ENCODE peak calls at places on chromosomes 16 and 17, in nine cellular contexts. One of them, this sample, is unnamed.

GRCh38 chr17:32323784-32324590 is 18.0 kb downstream of the C17orf75 start:
- DNase-seq in ovary: no peak
- DNase-seq in heart right ventricle: no peak
- DNase-seq in pancreas: peak; percentile 43
- DNase-seq in left lung: no peak
- DNase-seq in neural progenitor cell: peak; percentile 60
- DNase-seq in mammary epithelial cell: peak; percentile 72
- DNase-seq in heart left ventricle: no peak
- DNase-seq in astrocyte: no peak
- DNase-seq in this sample: peak; percentile 9

GRCh38 chr17:49696233-49696761 is 11.5 kb downstream of the SLC35B1 start:
- DNase-seq in ovary: no peak
- DNase-seq in heart right ventricle: no peak
- DNase-seq in pancreas: no peak
- DNase-seq in left lung: no peak
- DNase-seq in neural progenitor cell: no peak
- DNase-seq in mammary epithelial cell: no peak
- DNase-seq in heart left ventricle: no peak
- DNase-seq in astrocyte: no peak
- DNase-seq in this sample: no peak

GRCh38 chr16:70577256-70577698 is 53.7 kb downstream of the SF3B3 start:
- DNase-seq in ovary: no peak
- DNase-seq in heart right ventricle: no peak
- DNase-seq in pancreas: no peak
- DNase-seq in left lung: peak; percentile 4
- DNase-seq in neural progenitor cell: no peak
- DNase-seq in mammary epithelial cell: peak; percentile 82
- DNase-seq in heart left ventricle: no peak
- DNase-seq in astrocyte: peak; percentile 71
- DNase-seq in this sample: no peak

GRCh38 chr16:20689668-20690067 is 7.8 kb downstream of the ACSM1 start:
- DNase-seq in ovary: no peak
- DNase-seq in heart right ventricle: no peak
- DNase-seq in pancreas: no peak
- DNase-seq in left lung: no peak
- DNase-seq in neural progenitor cell: no peak
- DNase-seq in mammary epithelial cell: no peak
- DNase-seq in heart left ventricle: no peak
- DNase-seq in astrocyte: no peak
- DNase-seq in this sample: no peak

GRCh38 chr17:2796164-2797140 is at the start of gene RAP1GAP2:
- DNase-seq in ovary: no peak
- DNase-seq in heart right ventricle: peak; percentile 37
- DNase-seq in pancreas: peak; percentile 64
- DNase-seq in left lung: peak; percentile 88
- DNase-seq in neural progenitor cell: no peak
- DNase-seq in mammary epithelial cell: no peak
- DNase-seq in heart left ventricle: peak; percentile 75
- DNase-seq in astrocyte: no peak
- DNase-seq in this sample: no peak

GRCh38 chr17:2649191-2649590 is 55.7 kb downstream of the PAFAH1B1 start:
- DNase-seq in ovary: no peak
- DNase-seq in heart right ventricle: no peak
- DNase-seq in pancreas: no peak
- DNase-seq in left lung: no peak
- DNase-seq in neural progenitor cell: no peak
- DNase-seq in mammary epithelial cell: no peak
- DNase-seq in heart left ventricle: no peak
- DNase-seq in astrocyte: no peak
- DNase-seq in this sample: no peak

GRCh38 chr16:57297856-57298255 is 13.4 kb upstream of the PLLP start:
- DNase-seq in ovary: no peak
- DNase-seq in heart right ventricle: no peak
- DNase-seq in pancreas: no peak
- DNase-seq in left lung: no peak
- DNase-seq in neural progenitor cell: peak; percentile 20
- DNase-seq in mammary epithelial cell: no peak
- DNase-seq in heart left ventricle: no peak
- DNase-seq in astrocyte: no peak
- DNase-seq in this sample: no peak

GRCh38 chr17:43827596-43827995 is 5.3 kb downstream of the MPP3 start:
- DNase-seq in ovary: no peak
- DNase-seq in heart right ventricle: no peak
- DNase-seq in pancreas: no peak
- DNase-seq in left lung: no peak
- DNase-seq in neural progenitor cell: no peak
- DNase-seq in mammary epithelial cell: no peak
- DNase-seq in heart left ventricle: no peak
- DNase-seq in astrocyte: no peak
- DNase-seq in this sample: no peak

GRCh38 chr17:80891096-80892018 is 100.3 kb upstream of the CHMP6 start:
- DNase-seq in ovary: peak; percentile 47
- DNase-seq in heart right ventricle: no peak
- DNase-seq in pancreas: no peak
- DNase-seq in left lung: peak; percentile 56
- DNase-seq in neural progenitor cell: no peak
- DNase-seq in mammary epithelial cell: peak; percentile 95
- DNase-seq in heart left ventricle: no peak
- DNase-seq in astrocyte: peak; percentile 98
- DNase-seq in this sample: peak; percentile 73

GRCh38 chr16:57923418-57923817 is 47.5 kb downstream of the CNGB1 start:
- DNase-seq in ovary: no peak
- DNase-seq in heart right ventricle: no peak
- DNase-seq in pancreas: no peak
- DNase-seq in left lung: no peak
- DNase-seq in neural progenitor cell: no peak
- DNase-seq in mammary epithelial cell: no peak
- DNase-seq in heart left ventricle: no peak
- DNase-seq in astrocyte: no peak
- DNase-seq in this sample: no peak

GRCh38 chr16:80938035-80938927 is 68.4 kb downstream of the CMC2 start:
- DNase-seq in ovary: peak; percentile 57
- DNase-seq in heart right ventricle: peak; percentile 32
- DNase-seq in pancreas: peak; percentile 22
- DNase-seq in left lung: peak; percentile 37
- DNase-seq in neural progenitor cell: peak; percentile 94
- DNase-seq in mammary epithelial cell: peak; percentile 35
- DNase-seq in heart left ventricle: peak; percentile 52
- DNase-seq in astrocyte: peak; percentile 100
- DNase-seq in this sample: peak; percentile 88

GRCh38 chr17:40298726-40299125 is 10.3 kb upstream of the RARA start:
- DNase-seq in ovary: no peak
- DNase-seq in heart right ventricle: no peak
- DNase-seq in pancreas: no peak
- DNase-seq in left lung: no peak
- DNase-seq in neural progenitor cell: no peak
- DNase-seq in mammary epithelial cell: no peak
- DNase-seq in heart left ventricle: no peak
- DNase-seq in astrocyte: peak; percentile 63
- DNase-seq in this sample: no peak

GRCh38 chr17:20988896-20989295 is 53.9 kb downstream of the USP22 start:
- DNase-seq in ovary: no peak
- DNase-seq in heart right ventricle: no peak
- DNase-seq in pancreas: no peak
- DNase-seq in left lung: no peak
- DNase-seq in neural progenitor cell: no peak
- DNase-seq in mammary epithelial cell: no peak
- DNase-seq in heart left ventricle: no peak
- DNase-seq in astrocyte: no peak
- DNase-seq in this sample: no peak

GRCh38 chr16:29814592-29814991 is 1.4 kb upstream of the PAGR1 start:
- DNase-seq in ovary: no peak
- DNase-seq in heart right ventricle: no peak
- DNase-seq in pancreas: no peak
- DNase-seq in left lung: no peak
- DNase-seq in neural progenitor cell: peak; percentile 46
- DNase-seq in mammary epithelial cell: no peak
- DNase-seq in heart left ventricle: no peak
- DNase-seq in astrocyte: no peak
- DNase-seq in this sample: no peak

GRCh38 chr16:86778978-86779377 is 200.6 kb downstream of the FOXL1 start:
- DNase-seq in ovary: no peak
- DNase-seq in heart right ventricle: no peak
- DNase-seq in pancreas: no peak
- DNase-seq in left lung: no peak
- DNase-seq in neural progenitor cell: no peak
- DNase-seq in mammary epithelial cell: no peak
- DNase-seq in heart left ventricle: no peak
- DNase-seq in astrocyte: no peak
- DNase-seq in this sample: no peak

GRCh38 chr16:19776147-19776546 is 58.1 kb downstream of the IQCK start:
- DNase-seq in ovary: no peak
- DNase-seq in heart right ventricle: no peak
- DNase-seq in pancreas: no peak
- DNase-seq in left lung: no peak
- DNase-seq in neural progenitor cell: no peak
- DNase-seq in mammary epithelial cell: no peak
- DNase-seq in heart left ventricle: no peak
- DNase-seq in astrocyte: no peak
- DNase-seq in this sample: no peak

GRCh38 chr17:48723555-48724239 is 712 bp downstream of the PRAC2 start:
- DNase-seq in ovary: no peak
- DNase-seq in heart right ventricle: no peak
- DNase-seq in pancreas: no peak
- DNase-seq in left lung: no peak
- DNase-seq in neural progenitor cell: peak; percentile 59
- DNase-seq in mammary epithelial cell: no peak
- DNase-seq in heart left ventricle: no peak
- DNase-seq in astrocyte: no peak
- DNase-seq in this sample: no peak

GRCh38 chr17:16052486-16052885 is 52.9 kb downstream of the TTC19 start:
- DNase-seq in ovary: no peak
- DNase-seq in heart right ventricle: no peak
- DNase-seq in pancreas: no peak
- DNase-seq in left lung: no peak
- DNase-seq in neural progenitor cell: no peak
- DNase-seq in mammary epithelial cell: no peak
- DNase-seq in heart left ventricle: no peak
- DNase-seq in astrocyte: peak; percentile 36
- DNase-seq in this sample: no peak

GRCh38 chr17:75876190-75876937 is 2.0 kb downstream of the TRIM47 start:
- DNase-seq in ovary: no peak
- DNase-seq in heart right ventricle: no peak
- DNase-seq in pancreas: peak; percentile 92
- DNase-seq in left lung: peak; percentile 77
- DNase-seq in neural progenitor cell: peak; percentile 71
- DNase-seq in mammary epithelial cell: peak; percentile 83
- DNase-seq in heart left ventricle: peak; percentile 75
- DNase-seq in astrocyte: no peak
- DNase-seq in this sample: peak; percentile 49

GRCh38 chr16:71723537-71724319 is 773 bp downstream of the PHLPP2 start:
- DNase-seq in ovary: peak; percentile 72
- DNase-seq in heart right ventricle: peak; percentile 67
- DNase-seq in pancreas: peak; percentile 75
- DNase-seq in left lung: peak; percentile 74
- DNase-seq in neural progenitor cell: peak; percentile 95
- DNase-seq in mammary epithelial cell: peak; percentile 57
- DNase-seq in heart left ventricle: peak; percentile 67
- DNase-seq in astrocyte: peak; percentile 27
- DNase-seq in this sample: no peak
- TF ChIP-seq CTCF in ovary: no peak
- TF ChIP-seq CTCF in heart right ventricle: no peak
- TF ChIP-seq CTCF in pancreas: no peak
- TF ChIP-seq CTCF in left lung: no peak
- TF ChIP-seq CTCF in neural progenitor cell: no peak
- TF ChIP-seq CTCF in mammary epithelial cell: no peak
- TF ChIP-seq CTCF in heart left ventricle: no peak
- TF ChIP-seq CTCF in astrocyte: no peak
- TF ChIP-seq CTCF in this sample: no peak

GRCh38 chr17:846901-847777 is 65.0 kb downstream of the MRM3 start:
- DNase-seq in ovary: no peak
- DNase-seq in heart right ventricle: peak; percentile 29
- DNase-seq in pancreas: no peak
- DNase-seq in left lung: no peak
- DNase-seq in neural progenitor cell: peak; percentile 23
- DNase-seq in mammary epithelial cell: no peak
- DNase-seq in heart left ventricle: no peak
- DNase-seq in astrocyte: peak; percentile 29
- DNase-seq in this sample: no peak
- H3K4me1 ChIP-seq in ovary: peaks cover 11% of the 10 kb centered on the region
- H3K4me1 ChIP-seq in heart right ventricle: peaks cover 49% of the 10 kb centered on the region
- H3K4me1 ChIP-seq in pancreas: peaks cover 7% of the 10 kb centered on the region
- H3K4me1 ChIP-seq in left lung: no peaks in the 10 kb centered on the region
- H3K4me1 ChIP-seq in neural progenitor cell: peaks cover 56% of the 10 kb centered on the region
- H3K4me1 ChIP-seq in mammary epithelial cell: peaks cover 10% of the 10 kb centered on the region
- H3K4me1 ChIP-seq in heart left ventricle: peaks cover 44% of the 10 kb centered on the region
- H3K4me1 ChIP-seq in astrocyte: peaks cover 23% of the 10 kb centered on the region
- H3K4me1 ChIP-seq in this sample: peaks cover 5% of the 10 kb centered on the region

GRCh38 chr16:68345958-68346635 is 35.3 kb downstream of the PRMT7 start:
- DNase-seq in ovary: no peak
- DNase-seq in heart right ventricle: no peak
- DNase-seq in pancreas: no peak
- DNase-seq in left lung: no peak
- DNase-seq in neural progenitor cell: no peak
- DNase-seq in mammary epithelial cell: no peak
- DNase-seq in heart left ventricle: no peak
- DNase-seq in astrocyte: no peak
- DNase-seq in this sample: no peak
- TF ChIP-seq CTCF in ovary: no peak
- TF ChIP-seq CTCF in heart right ventricle: no peak
- TF ChIP-seq CTCF in pancreas: no peak
- TF ChIP-seq CTCF in left lung: no peak
- TF ChIP-seq CTCF in neural progenitor cell: no peak
- TF ChIP-seq CTCF in mammary epithelial cell: no peak
- TF ChIP-seq CTCF in heart left ventricle: no peak
- TF ChIP-seq CTCF in astrocyte: no peak
- TF ChIP-seq CTCF in this sample: no peak

DNA sequence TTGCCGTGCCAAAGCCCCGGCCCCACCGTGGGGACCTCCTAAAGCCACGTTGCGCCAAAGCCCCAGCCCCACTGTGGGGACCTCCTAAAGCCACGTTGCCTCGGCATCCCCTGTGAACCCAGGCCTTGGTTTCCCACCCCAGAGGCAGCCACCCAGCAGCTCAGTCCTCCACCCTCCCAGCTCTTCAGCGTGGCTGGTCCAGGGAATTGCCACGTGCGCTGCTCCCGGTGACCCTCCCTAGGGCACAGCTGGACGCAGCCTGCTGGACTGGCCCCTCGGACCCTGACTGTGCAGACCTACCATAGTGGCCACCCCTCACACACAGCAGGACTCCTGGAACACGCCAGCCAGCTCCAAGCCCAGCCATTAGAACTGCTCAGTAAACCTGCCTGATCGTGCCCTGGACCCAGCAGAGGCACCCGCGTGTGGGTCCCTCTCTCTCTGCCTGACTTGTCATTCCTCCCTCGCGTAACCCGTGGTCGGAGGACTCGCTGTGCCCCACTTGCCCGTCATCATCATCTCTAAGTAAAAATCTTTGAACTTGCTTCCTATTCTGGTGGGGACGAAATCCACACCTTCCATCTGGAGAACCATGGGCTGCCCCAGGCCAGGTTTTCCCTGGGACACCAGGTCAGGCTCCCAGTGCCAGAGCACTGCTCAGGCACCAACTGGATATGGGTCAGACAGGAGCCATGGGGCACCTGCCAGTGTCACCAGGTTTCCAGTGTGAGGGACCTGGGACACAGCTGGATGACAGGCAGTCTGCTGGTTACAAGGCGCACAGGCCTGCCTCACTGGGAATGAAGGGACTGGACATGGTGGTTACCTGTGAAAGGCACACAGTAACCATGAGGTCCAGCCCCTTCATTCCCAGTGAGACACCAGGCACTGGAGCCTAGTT is 5.6 kb downstream of the CIAO3 start:
- DNase-seq in ovary: no peak
- DNase-seq in heart right ventricle: no peak
- DNase-seq in pancreas: no peak
- DNase-seq in left lung: no peak
- DNase-seq in neural progenitor cell: no peak
- DNase-seq in mammary epithelial cell: no peak
- DNase-seq in heart left ventricle: peak; percentile 27
- DNase-seq in astrocyte: no peak
- DNase-seq in this sample: no peak
- H3K4me1 ChIP-seq in ovary: peaks cover 6% of the 10 kb centered on the region
- H3K4me1 ChIP-seq in heart right ventricle: peaks cover 9% of the 10 kb centered on the region
- H3K4me1 ChIP-seq in pancreas: peaks cover 5% of the 10 kb centered on the region
- H3K4me1 ChIP-seq in left lung: peaks cover 7% of the 10 kb centered on the region
- H3K4me1 ChIP-seq in neural progenitor cell: peaks cover 5% of the 10 kb centered on the region
- H3K4me1 ChIP-seq in mammary epithelial cell: peaks cover 7% of the 10 kb centered on the region
- H3K4me1 ChIP-seq in heart left ventricle: peaks cover 8% of the 10 kb centered on the region
- H3K4me1 ChIP-seq in astrocyte: peaks cover 7% of the 10 kb centered on the region
- H3K4me1 ChIP-seq in this sample: peaks cover 3% of the 10 kb centered on the region

This sample was measured in foreskin keratinocyte.